ENCODE peak calls at places on chromosomes 12 and 14, in seven cellular contexts. T is activated naive CD8-positive, alpha-beta T cell treated with anti-CD3 and anti-CD28 coated beads, Interleukin-2, amount 50 U/mL, for 16 hours; V is astrocyte of the cerebellum; I is LoVo; J is endothelial cell; K is DMS53; O is mucosa of descending colon. R is an unnamed sample.

GRCh38 chr14:105207460-105207901 is 26.4 kb upstream of the NUDT14 start:
- DNase-seq in T (no peak), V (no peak), I (no peak), J (no peak), K (peak; percentile 27), O (no peak), R (no peak)

GRCh38 chr12:92162079-92162478 is 16.4 kb upstream of the BTG1 start:
- DNase-seq in T (no peak), V (no peak), I (no peak), J (no peak), K (no peak), O (no peak), R (no peak)

GRCh38 chr14:90491221-90491867 is 94.5 kb downstream of the CALM1 start:
- DNase-seq in T (no peak), V (no peak), I (no peak), J (no peak), K (no peak), O (no peak), R (no peak)

GRCh38 chr14:38290601-38291190 is 34.8 kb upstream of the CLEC14A start:
- DNase-seq in T (no peak), V (peak; percentile 85), I (no peak), J (no peak), K (peak; percentile 86), O (peak; percentile 5), R (no peak)

GRCh38 chr12:56087220-56087619 is 7.3 kb downstream of the ERBB3 start:
- DNase-seq in T (no peak), V (no peak), I (peak; percentile 59), J (no peak), K (peak; percentile 66), O (peak; percentile 95), R (peak; percentile 67)

GRCh38 chr12:131131077-131131807 is 177.5 kb downstream of the ADGRD1 start:
- DNase-seq in T (no peak), V (no peak), I (no peak), J (peak; percentile 2), K (no peak), O (no peak), R (no peak)

GRCh38 chr12:10405294-10405693 is 4.3 kb downstream of the KLRC4 start:
- DNase-seq in T (no peak), V (no peak), I (no peak), J (no peak), K (no peak), O (no peak), R (no peak)

GRCh38 chr14:30132201-30132600 is 204.6 kb upstream of the PRKD1 start:
- DNase-seq in T (no peak), V (no peak), I (no peak), J (no peak), K (no peak), O (no peak), R (no peak)

GRCh38 chr14:103326078-103326477 is 8.0 kb upstream of the EIF5 start:
- DNase-seq in T (no peak), V (no peak), I (no peak), J (no peak), K (no peak), O (no peak), R (no peak)

GRCh38 chr12:130872179-130873096 is 572 bp downstream of the RAN start:
- DNase-seq in T (no peak), V (no peak), I (peak; percentile 16), J (peak; percentile 35), K (peak; percentile 68), O (peak; percentile 40), R (no peak)

R was measured in LNCaP clone FGC.